ENCODE peak calls at places on chromosomes 1 and 21, in five cellular contexts. E, H, Z, B and Q are unnamed samples.

GRCh38 chr21:46003575-46004007 is 22.0 kb downstream of the COL6A1 start:
- DNase-seq in E (no peak), B (no peak), H (no peak), Z (no peak), Q (no peak)

GRCh38 chr1:15299811-15300210 is 52.8 kb downstream of the FHAD1 start:
- DNase-seq in E (no peak), Z (no peak), H (no peak), B (no peak), Q (peak; percentile 13)

GRCh38 chr1:41870076-41870562 is 48.6 kb downstream of the HIVEP3 start:
- DNase-seq in B (no peak), Z (peak; percentile 79), E (peak; percentile 82), H (no peak), Q (peak; percentile 77)

GRCh38 chr1:40931601-40932000 is 47.9 kb upstream of the CTPS1 start:
- DNase-seq in B (no peak), Z (no peak), E (no peak), H (no peak), Q (no peak)

GRCh38 chr1:15308621-15309027 is 61.6 kb downstream of the FHAD1 start:
- DNase-seq in H (no peak), B (no peak), Z (no peak), E (no peak), Q (no peak)

GRCh38 chr1:30615816-30616590 is 107.4 kb downstream of the MATN1 start:
- DNase-seq in E (no peak), H (no peak), Z (no peak), B (no peak), Q (no peak)

GRCh38 chr1:201011616-201012015 is 11.9 kb downstream of the KIF21B start:
- DNase-seq in E (no peak), Z (no peak), H (no peak), B (no peak), Q (no peak)

GRCh38 chr1:8663915-8664331 is 153.5 kb downstream of the RERE start:
- DNase-seq in B (no peak), H (no peak), E (peak; percentile 56), Z (no peak), Q (no peak)

GRCh38 chr1:48049823-48050539 is 52.8 kb upstream of the TRABD2B start:
- DNase-seq in E (no peak), Z (no peak), H (no peak), B (no peak), Q (no peak)

DNA sequence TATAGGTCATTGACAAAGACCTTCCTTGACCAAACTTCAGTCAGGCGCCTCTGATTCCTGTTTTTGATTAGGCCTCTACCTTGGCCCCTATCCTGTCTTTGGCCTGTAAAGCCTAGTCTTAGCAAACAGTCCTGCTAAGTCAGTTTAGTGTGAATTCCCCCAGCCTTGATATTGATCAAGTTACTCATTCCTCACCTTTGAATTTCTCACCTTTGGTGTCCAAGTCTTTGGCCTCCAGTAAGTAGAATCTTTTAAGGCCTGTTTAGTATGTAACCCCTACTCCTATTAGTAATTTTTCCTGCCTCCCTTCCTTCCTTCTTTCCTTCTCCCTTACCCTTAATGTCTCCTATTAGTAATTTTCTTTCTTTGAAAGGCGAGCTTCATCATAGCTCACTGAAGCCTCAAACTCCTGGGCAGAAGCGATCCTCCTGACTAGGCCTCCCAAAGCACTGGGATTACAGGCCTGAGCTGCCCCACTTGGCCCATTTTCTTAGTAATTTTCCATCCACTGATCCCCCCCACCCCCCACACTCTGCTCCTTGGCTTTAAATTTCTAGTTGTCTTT is 13.0 kb upstream of the ZNF692 start:
- DNase-seq in Z (no peak), E (no peak), B (no peak), H (peak; percentile 21), Q (no peak)
- H3K4me3 ChIP-seq in Z (peak overlapping the region; percentile 75), E (peak overlapping the region; percentile 31), B (peak overlapping the region; percentile 72), H (peak overlapping the region; percentile 92), Q (no peak overlapping the region)

GRCh38 chr1:23403355-23403734 is 21.2 kb downstream of the TCEA3 start:
- DNase-seq in E (no peak), B (no peak), Z (no peak), H (no peak), Q (no peak)
- H3K4me2 ChIP-seq in E (peak overlapping the region; percentile 54), B (peak overlapping the region; percentile 72), Z (peak overlapping the region; percentile 76), H (peak overlapping the region; percentile 75), Q (peak overlapping the region; percentile 28)

GRCh38 chr1:68565923-68566322 is 69.0 kb upstream of the DEPDC1 start:
- DNase-seq in B (no peak), Z (no peak), E (no peak), H (peak; percentile 23), Q (no peak)

GRCh38 chr1:68571499-68571898 is 74.6 kb upstream of the DEPDC1 start:
- DNase-seq in Z (peak; percentile 6), E (no peak), H (no peak), B (no peak), Q (peak; percentile 16)

GRCh38 chr1:68570859-68571258 is 74.0 kb upstream of the DEPDC1 start:
- DNase-seq in Z (peak; percentile 4), E (no peak), H (no peak), B (no peak), Q (peak; percentile 19)
- TF ChIP-seq CTCF in Z (peak; percentile 34), E (no peak), H (no peak), B (no peak), Q (no peak)

DNA sequence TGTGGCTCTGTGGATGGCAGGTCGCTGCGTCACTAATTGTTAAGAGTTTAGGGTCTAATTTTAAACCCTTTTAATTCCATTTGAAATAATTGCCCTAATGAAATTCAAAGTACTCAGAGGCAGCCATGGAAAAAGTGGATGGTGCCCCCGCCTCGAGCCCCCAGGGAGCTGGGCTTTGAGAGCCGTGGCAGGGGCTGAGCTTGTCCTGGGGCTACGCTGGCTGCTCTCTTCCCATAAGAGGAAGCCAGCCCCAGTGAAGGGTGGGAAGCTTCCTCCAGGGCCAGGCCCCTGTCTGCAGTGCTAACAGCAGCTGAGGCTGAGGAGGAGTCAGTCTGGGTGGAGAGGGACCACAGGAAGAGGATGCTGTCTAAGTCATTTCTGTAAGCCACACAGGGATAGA is 315.0 kb upstream of the POU3F1 start:
- DNase-seq in H (no peak), E (no peak), Z (no peak), B (no peak), Q (no peak)
- H3K4me3 ChIP-seq in H (no peak overlapping the region), E (no peak overlapping the region), Z (no peak overlapping the region), B (no peak overlapping the region), Q (no peak overlapping the region)

DNA sequence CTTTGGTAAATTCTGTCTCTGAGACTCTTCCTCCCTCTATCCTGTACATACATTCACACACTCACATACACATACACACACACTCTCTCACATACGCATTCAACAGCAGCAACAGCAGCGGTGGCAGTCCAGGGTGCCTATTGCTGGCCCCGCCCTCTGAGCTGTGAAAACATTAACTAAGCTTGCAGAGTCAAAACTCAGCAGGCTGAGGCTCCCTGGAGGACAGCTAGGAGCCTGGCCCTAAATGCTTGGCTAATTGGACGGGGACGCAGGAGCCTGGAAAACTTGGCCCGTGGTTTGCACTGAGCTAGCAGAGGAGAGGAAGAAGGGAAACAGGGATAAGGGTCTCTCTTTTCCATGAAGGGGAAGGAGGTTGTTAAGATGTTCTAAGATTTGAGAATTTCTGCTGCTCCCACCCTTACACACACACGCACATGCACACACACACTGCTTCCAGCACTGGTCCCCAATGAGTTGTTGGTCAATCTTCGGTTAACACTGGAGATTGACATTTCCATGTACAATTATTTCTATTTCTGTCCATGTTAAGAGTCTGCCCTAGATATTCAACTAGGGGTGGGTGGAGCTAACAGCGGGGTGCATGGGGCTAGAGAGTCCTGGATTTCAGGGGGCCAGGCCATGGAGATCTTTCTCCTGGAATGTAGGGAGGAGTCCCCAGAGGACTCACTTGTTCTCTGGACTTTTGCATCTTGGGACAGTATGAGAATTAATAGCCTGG is 94.2 kb downstream of the PLXNA2 start:
- DNase-seq in H (no peak), Z (no peak), E (no peak), B (peak; percentile 34), Q (no peak)
- H3K4me2 ChIP-seq in H (no peak overlapping the region), Z (no peak overlapping the region), E (no peak overlapping the region), B (peak overlapping the region; percentile 45), Q (no peak overlapping the region)

GRCh38 chr1:108561731-108562326 is 1.9 kb downstream of the EEIG2 start:
- DNase-seq in E (no peak), Z (peak; percentile 84), B (peak; percentile 84), H (peak; percentile 90), Q (peak; percentile 34)

GRCh38 chr1:108560430-108561144 is 687 bp downstream of the EEIG2 start:
- DNase-seq in H (peak; percentile 80), E (peak; percentile 51), B (peak; percentile 70), Z (peak; percentile 61), Q (peak; percentile 62)

GRCh38 chr1:108561145-108561458 is 1.2 kb downstream of the EEIG2 start:
- DNase-seq in Z (no peak), E (no peak), H (no peak), B (no peak), Q (no peak)

GRCh38 chr1:108559215-108560142 is at the start of gene EEIG2:
- DNase-seq in E (peak; percentile 82), H (peak; percentile 94), B (peak; percentile 92), Z (peak; percentile 87), Q (peak; percentile 88)

DNA sequence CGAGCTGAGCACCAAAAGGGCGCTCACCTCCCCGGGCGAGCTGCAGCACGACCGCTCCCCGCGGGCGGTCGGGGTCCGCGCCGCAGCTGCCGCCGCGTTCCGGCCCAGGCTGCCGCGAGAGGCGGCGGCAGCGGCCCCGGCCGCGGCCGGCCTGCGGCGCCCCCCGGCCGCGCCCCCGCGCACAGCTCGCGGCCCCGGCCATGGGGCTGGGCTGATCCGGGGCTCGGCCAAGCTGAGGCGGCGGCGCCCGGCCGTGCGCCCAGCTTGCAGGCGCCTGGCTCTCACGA is 186 bp downstream of the EEIG2 start:
- DNase-seq in E (no peak), Z (peak; percentile 22), B (no peak), H (no peak), Q (no peak)
- TF ChIP-seq CTCF in E (no peak), Z (no peak), B (no peak), H (no peak), Q (no peak)

GRCh38 chr1:84701366-84701765 is 11.1 kb upstream of the SSX2IP start:
- DNase-seq in Z (no peak), B (no peak), H (no peak), E (peak; percentile 34), Q (no peak)

GRCh38 chr1:84700065-84700464 is 9.8 kb upstream of the SSX2IP start:
- DNase-seq in Z (no peak), B (no peak), H (no peak), E (no peak), Q (no peak)

GRCh38 chr1:84702143-84702542 is 11.9 kb upstream of the SSX2IP start:
- DNase-seq in H (no peak), Z (no peak), B (no peak), E (no peak), Q (no peak)

GRCh38 chr1:84698151-84698651 is 7.9 kb upstream of the SSX2IP start:
- DNase-seq in Z (peak; percentile 46), E (peak; percentile 94), H (no peak), B (no peak), Q (peak; percentile 76)

DNA sequence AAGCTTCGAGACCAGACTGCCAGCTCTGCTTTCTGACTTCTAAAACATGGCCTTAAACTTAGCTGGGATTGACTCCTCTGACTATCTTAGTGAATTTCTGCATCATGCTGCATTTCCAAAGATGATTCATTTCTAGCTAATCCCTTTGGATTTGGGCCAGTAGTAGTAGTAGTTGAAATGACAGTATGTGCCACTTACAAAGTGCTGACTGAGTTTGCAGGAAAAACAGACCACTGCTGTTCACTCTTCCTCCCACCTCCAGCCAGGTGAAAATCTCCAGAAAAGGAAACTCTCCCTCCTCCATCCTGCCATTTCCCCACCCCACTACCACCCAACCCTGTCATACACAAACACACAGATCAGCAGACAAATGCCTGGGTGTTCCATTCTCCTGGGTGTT is 8.5 kb upstream of the SSX2IP start:
- DNase-seq in Z (peak; percentile 90), E (peak; percentile 93), H (no peak), B (no peak), Q (peak; percentile 61)
- H3K4me3 ChIP-seq in Z (peak overlapping the region; percentile 17), E (no peak overlapping the region), H (no peak overlapping the region), B (no peak overlapping the region), Q (no peak overlapping the region)